ENCODE peak calls at places on chromosome 13, in seven cellular contexts. M is neuronal stem cell, F is IMR-90, V is H9, B is mesenchymal stem cell, O is trophoblast cell, U is H1. R is an unnamed sample.

GRCh38 chr13:67990868-67991267 is 760.7 kb upstream of the PCDH9 start:
- DNase-seq in M (no peak), F (no peak), V (no peak), B (no peak), O (no peak), U (no peak), R (no peak)

GRCh38 chr13:113360446-113360845 is 3.5 kb downstream of the GRTP1 start:
- DNase-seq in M (no peak), F (no peak), V (no peak), B (no peak), O (no peak), U (no peak), R (no peak)

GRCh38 chr13:113245858-113246791 is 36.7 kb downstream of the CUL4A start:
- DNase-seq in M (no peak), F (peak), V (no peak), B (peak), O (peak), U (no peak), R (peak)

GRCh38 chr13:113955691-113956090 is 18.2 kb downstream of the C13orf46 start:
- DNase-seq in M (no peak), F (no peak), V (no peak), B (no peak), O (no peak), U (no peak), R (no peak)

GRCh38 chr13:53007872-53008271 is 20.7 kb upstream of the OLFM4 start:
- DNase-seq in M (no peak), F (no peak), V (no peak), B (no peak), O (no peak), U (no peak), R (no peak)

GRCh38 chr13:25232937-25233515 is 54.3 kb downstream of the MTMR6 start:
- DNase-seq in M (no peak), F (peak), V (no peak), B (peak), O (peak), U (no peak), R (peak)

GRCh38 chr13:50544226-50544625 is 299.3 kb downstream of the DLEU7 start:
- DNase-seq in M (no peak), F (no peak), V (no peak), B (no peak), O (no peak), U (no peak), R (no peak)

GRCh38 chr13:19763618-19764017 is 19.1 kb downstream of the PSPC1 start:
- DNase-seq in M (no peak), F (no peak), V (no peak), B (no peak), O (no peak), U (no peak), R (no peak)

GRCh38 chr13:110097013-110097412 is 209.9 kb downstream of the COL4A1 start:
- DNase-seq in M (no peak), F (peak), V (no peak), B (no peak), O (peak), U (no peak), R (no peak)

GRCh38 chr13:106129273-106129672 is 406.2 kb downstream of the EFNB2 start:
- DNase-seq in M (no peak), F (no peak), V (no peak), B (no peak), O (no peak), U (no peak), R (no peak)

GRCh38 chr13:29924482-29924884 is 74.1 kb upstream of the UBL3 start:
- DNase-seq in M (no peak), F (peak), V (no peak), B (peak), O (peak), U (no peak), R (peak)

GRCh38 chr13:71067164-71067815 is 799.7 kb downstream of the DACH1 start:
- DNase-seq in M (no peak), F (no peak), V (no peak), B (peak), O (no peak), U (no peak), R (peak)

GRCh38 chr13:27367570-27367969 is 56.8 kb upstream of the GTF3A start:
- DNase-seq in M (no peak), F (no peak), V (no peak), B (no peak), O (no peak), U (no peak), R (no peak)

GRCh38 chr13:27358420-27358819 is 66.0 kb upstream of the GTF3A start:
- DNase-seq in M (no peak), F (no peak), V (no peak), B (no peak), O (no peak), U (no peak), R (no peak)

GRCh38 chr13:27359203-27359821 is 65.1 kb upstream of the GTF3A start:
- DNase-seq in M (peak), F (peak), V (peak), B (peak), O (peak), U (no peak), R (peak)

GRCh38 chr13:27360562-27360961 is 63.9 kb upstream of the GTF3A start:
- DNase-seq in M (no peak), F (peak), V (no peak), B (no peak), O (no peak), U (no peak), R (no peak)

DNA sequence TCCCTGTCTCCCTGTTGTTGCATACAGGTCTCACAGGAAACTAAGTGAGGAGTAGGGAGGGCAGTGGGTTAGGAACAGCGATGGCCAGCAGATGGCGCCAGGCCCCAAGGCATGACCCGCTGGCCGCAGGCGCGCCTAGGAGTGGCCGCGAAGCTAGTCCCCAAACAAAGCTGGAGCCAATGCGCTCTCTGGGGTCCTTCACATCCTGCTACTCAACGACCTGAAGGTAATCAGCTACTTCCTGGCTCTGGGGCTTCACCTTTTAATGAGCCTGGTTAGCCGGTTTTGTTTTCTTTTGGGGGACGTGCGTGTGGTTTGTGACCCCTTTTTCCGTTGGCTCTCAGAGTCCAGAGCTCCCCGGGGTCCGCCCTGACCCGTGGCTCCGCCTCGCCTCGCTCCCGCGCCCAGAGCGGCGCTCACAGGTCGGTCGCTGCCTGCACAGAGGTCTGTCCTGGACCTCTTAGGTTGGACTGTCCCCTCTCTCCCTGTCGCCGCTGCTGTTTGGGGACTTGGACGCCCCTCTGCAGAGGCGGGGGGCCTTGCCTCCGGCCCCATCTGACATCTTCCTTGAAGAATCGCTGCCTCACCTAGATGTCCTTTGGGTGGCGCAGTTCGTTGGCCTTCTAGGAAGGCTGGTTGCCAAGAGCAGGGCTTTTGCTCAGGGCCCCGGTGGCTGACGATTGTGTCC is 62.2 kb upstream of the GTF3A start:
- DNase-seq in M (peak), F (peak), V (peak), B (peak), O (peak), U (peak), R (peak)
- H3K27ac ChIP-seq in M (no peak), F (peak), V (no peak), B (no peak), O (no peak), U (no peak), R (no peak)

DNA sequence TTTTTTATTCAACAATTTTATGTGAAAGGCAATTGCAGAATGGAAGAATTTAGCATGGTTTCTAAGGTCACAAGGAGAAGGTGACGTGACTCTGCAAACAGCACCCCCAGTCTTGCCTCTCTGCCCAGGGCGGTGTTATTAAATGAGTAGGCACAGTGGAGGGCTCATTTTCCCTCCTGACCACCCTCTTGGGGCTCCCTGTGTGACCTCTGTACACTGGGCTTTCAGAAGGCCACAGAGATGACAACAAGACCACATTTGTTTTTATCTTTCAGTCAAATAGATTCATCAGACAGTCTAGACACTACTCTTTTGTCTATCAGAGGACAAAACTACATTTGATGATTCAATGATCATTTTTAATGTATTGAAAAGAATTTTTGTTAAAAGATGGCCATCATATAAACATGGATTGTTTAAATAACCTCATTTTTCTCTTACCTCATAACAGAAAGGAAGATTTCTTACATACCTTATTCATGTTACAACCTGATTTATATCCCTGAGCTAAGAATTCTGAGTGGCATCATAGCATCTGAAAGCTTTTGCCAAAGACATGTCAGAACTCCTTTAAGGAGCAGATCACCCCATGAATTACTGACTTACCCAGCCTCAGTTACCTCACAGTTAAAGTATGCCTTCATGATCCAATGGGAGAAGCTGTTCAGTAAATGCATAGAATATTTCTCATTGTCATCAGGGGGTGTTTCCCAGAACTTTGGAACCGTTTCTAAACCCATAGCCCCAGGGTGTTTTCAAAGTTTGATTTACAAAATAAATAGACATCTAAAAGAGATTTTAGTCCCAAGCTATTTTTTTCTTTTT is 184.0 kb upstream of the RFC3 start:
- DNase-seq in M (no peak), F (peak), V (no peak), B (peak), O (peak), U (no peak), R (peak)
- H2BK5ac ChIP-seq in M (no peak), F (no peak), V (no peak), B (no peak), O (peak), U (no peak), R (peak)

DNA sequence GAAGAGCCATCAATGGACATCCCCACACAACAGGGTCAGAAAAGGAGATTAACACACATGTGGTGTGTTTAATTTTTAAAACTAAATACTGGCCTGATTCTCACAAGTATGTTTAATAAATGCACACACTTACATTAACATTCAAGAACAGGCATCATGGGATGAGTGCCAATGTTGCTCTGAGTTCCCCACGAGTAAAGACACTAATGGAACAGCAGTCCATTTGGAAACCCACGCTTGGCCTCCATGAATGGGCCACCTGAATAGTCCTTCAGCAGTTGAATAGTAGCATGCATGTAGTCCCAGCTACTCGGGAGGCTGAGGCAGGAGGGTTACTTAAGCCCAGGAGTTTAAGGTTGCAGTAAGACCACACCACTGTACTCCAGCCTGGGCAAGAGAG is 195.2 kb upstream of the IPO5 start:
- DNase-seq in M (no peak), F (no peak), V (no peak), B (no peak), O (no peak), U (no peak), R (no peak)
- H3K27ac ChIP-seq in M (no peak), F (no peak), V (no peak), B (no peak), O (no peak), U (no peak), R (no peak)

GRCh38 chr13:45242070-45242469 is 41.2 kb upstream of the KCTD4 start:
- DNase-seq in M (no peak), F (peak), V (no peak), B (peak), O (no peak), U (no peak), R (no peak)

GRCh38 chr13:45242524-45242923 is 41.7 kb upstream of the KCTD4 start:
- DNase-seq in M (no peak), F (no peak), V (no peak), B (no peak), O (no peak), U (no peak), R (no peak)

GRCh38 chr13:45243072-45243471 is 42.2 kb upstream of the KCTD4 start:
- DNase-seq in M (no peak), F (no peak), V (no peak), B (no peak), O (no peak), U (no peak), R (no peak)

DNA sequence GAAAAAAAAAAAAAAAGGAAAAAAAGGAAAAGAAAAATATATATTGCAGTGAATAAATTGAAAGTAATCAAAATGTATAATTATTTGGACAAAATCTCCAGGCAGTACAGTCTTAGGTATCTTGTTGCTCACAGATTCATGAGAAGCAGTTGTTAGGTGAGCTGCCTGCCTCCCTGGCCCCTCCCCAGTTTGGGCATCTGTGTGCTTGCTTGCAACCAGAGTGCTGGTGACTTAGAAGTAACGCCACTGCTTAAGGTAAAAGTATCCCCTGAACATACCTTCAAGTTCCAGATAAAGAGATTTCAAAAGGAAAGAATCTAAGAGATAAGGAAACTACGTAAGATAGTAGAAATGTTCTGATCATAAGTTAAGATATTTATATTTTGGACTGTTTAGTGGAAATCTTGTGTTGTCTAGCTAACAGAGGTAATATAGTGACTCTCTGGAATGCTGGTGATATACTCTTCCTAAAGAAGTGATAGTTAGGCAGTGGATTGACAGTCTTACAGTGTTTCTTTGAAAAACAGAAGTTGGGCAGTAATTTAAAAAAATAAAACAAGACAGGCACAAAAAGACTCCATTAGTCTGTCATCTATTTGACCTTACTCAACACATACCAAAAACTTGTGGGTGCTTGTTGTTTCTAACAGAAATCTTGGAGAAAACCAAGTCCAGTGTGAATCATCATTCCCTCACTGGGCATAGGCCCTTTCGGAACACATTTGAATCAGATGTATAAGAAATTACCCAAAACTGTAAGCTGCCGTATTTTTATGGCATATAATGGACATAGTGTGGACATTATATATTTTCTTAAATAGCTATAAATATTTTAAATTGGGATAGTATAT is 38.3 kb upstream of the KCTD4 start:
- DNase-seq in M (no peak), F (peak), V (no peak), B (no peak), O (peak), U (no peak), R (no peak)
- H2BK5ac ChIP-seq in M (no peak), F (peak), V (no peak), B (no peak), O (no peak), U (no peak), R (no peak)

DNA sequence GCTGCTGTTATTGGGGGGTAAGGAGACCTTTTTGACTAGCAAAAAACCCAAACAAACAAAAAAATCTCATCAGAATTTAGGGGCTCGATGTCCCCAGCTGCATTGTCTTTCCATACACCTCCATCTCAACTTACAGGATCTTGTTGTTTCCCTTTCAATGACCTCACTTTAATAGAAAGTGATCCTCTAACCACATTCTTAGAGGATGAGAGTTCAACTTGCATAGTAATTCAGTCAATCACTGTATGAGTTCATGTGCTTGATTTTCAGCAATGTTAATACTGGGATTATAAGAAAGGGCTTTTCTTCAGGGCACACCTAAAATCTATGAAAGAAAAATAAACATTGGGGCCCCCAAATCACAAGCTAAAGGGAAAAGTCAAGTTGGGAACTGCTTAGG is 1512.0 kb downstream of the SLITRK1 start:
- DNase-seq in M (no peak), F (no peak), V (no peak), B (no peak), O (no peak), U (no peak), R (peak)
- H3K27ac ChIP-seq in M (no peak), F (no peak), V (no peak), B (no peak), O (no peak), U (no peak), R (no peak)

GRCh38 chr13:91236182-91236581 is 111.3 kb upstream of the MIR17HG start:
- DNase-seq in M (no peak), F (no peak), V (no peak), B (no peak), O (no peak), U (no peak), R (no peak)

GRCh38 chr13:91228940-91229339 is 118.5 kb upstream of the MIR17HG start:
- DNase-seq in M (no peak), F (no peak), V (no peak), B (no peak), O (no peak), U (no peak), R (no peak)

GRCh38 chr13:91236942-91237341 is 110.5 kb upstream of the MIR17HG start:
- DNase-seq in M (no peak), F (no peak), V (no peak), B (no peak), O (no peak), U (no peak), R (no peak)

GRCh38 chr13:91228083-91228482 is 119.4 kb upstream of the MIR17HG start:
- DNase-seq in M (no peak), F (no peak), V (no peak), B (no peak), O (no peak), U (no peak), R (no peak)

GRCh38 chr13:91232716-91233115 is 114.8 kb upstream of the MIR17HG start:
- DNase-seq in M (no peak), F (no peak), V (no peak), B (no peak), O (peak), U (no peak), R (peak)
- H2BK5ac ChIP-seq in M (no peak), F (no peak), V (no peak), B (no peak), O (no peak), U (no peak), R (no peak)

GRCh38 chr13:48858523-48858922 is 117.2 kb upstream of the FNDC3A start:
- DNase-seq in M (no peak), F (no peak), V (no peak), B (no peak), O (peak), U (no peak), R (peak)

GRCh38 chr13:48860369-48860768 is 115.3 kb upstream of the FNDC3A start:
- DNase-seq in M (no peak), F (no peak), V (no peak), B (no peak), O (no peak), U (no peak), R (no peak)

GRCh38 chr13:48857576-48857975 is 118.1 kb upstream of the FNDC3A start:
- DNase-seq in M (no peak), F (no peak), V (no peak), B (no peak), O (no peak), U (no peak), R (no peak)

GRCh38 chr13:48858122-48858521 is 117.6 kb upstream of the FNDC3A start:
- DNase-seq in M (no peak), F (no peak), V (no peak), B (no peak), O (peak), U (no peak), R (no peak)

GRCh38 chr13:48859168-48860105 is 116.3 kb upstream of the FNDC3A start:
- DNase-seq in M (no peak), F (no peak), V (peak), B (no peak), O (peak), U (no peak), R (peak)
- H3K27ac ChIP-seq in M (no peak), F (no peak), V (no peak), B (no peak), O (no peak), U (no peak), R (no peak)

GRCh38 chr13:35146686-35147085 is 204.6 kb downstream of the NBEA start:
- DNase-seq in M (no peak), F (no peak), V (no peak), B (no peak), O (no peak), U (no peak), R (no peak)
- H2BK5ac ChIP-seq in M (no peak), F (no peak), V (no peak), B (no peak), O (no peak), U (no peak), R (no peak)

DNA sequence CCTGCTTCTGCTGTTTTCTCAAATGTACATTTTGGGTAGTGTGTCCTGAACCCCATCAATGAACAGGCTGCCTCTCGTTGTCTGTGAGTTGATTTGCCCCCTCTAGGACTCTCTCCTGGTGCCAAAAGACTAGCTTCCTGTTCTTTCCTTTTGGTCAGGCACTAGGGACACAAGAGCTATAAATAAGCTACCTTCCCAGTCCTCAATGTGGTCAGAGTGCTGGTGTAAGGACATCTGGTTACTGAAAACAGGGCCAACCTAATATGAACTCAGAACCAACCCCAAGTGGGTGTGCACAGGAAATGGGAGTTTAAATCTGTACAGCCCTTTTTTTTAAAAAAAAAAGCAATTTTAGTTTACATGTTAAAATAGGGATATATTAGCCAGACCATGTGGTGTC is 129.2 kb downstream of the ZIC5 start:
- DNase-seq in M (no peak), F (no peak), V (no peak), B (no peak), O (no peak), U (no peak), R (no peak)
- H3K27ac ChIP-seq in M (no peak), F (no peak), V (no peak), B (no peak), O (no peak), U (no peak), R (no peak)